ENCODE peak calls at places on chromosome 3, in seven cellular contexts. C is GM12878, L is B cell, P is tibial artery, W is endothelial cell of umbilical vein, E is brain microvascular endothelial cell, D is RWPE1. A is an unnamed sample.

GRCh38 chr3:69472093-69472492 is 86.2 kb upstream of the FRMD4B start:
- DNase-seq in C (no peak), L (no peak), P (no peak), W (no peak), E (no peak), D (no peak), A (no peak)

GRCh38 chr3:127384717-127385539 is 97.1 kb upstream of the PRR20G start:
- DNase-seq in C (no peak), L (no peak), P (peak; percentile 51), W (no peak), E (no peak), D (no peak), A (no peak)

GRCh38 chr3:189726277-189726676 is 95.1 kb downstream of the TP63 start:
- DNase-seq in C (no peak), L (no peak), P (no peak), W (no peak), E (no peak), D (peak; percentile 72), A (no peak)

GRCh38 chr3:44896449-44896848 is 22.0 kb downstream of the TGM4 start:
- DNase-seq in C (no peak), L (no peak), P (no peak), W (no peak), E (no peak), D (no peak), A (no peak)

GRCh38 chr3:20462723-20463122 is 276.7 kb upstream of the SGO1 start:
- DNase-seq in C (no peak), L (no peak), P (no peak), W (peak; percentile 77), E (peak; percentile 2), D (no peak), A (no peak)

GRCh38 chr3:66816110-66816761 is 181.9 kb upstream of the KBTBD8 start:
- DNase-seq in C (no peak), L (peak; percentile 39), P (no peak), W (peak; percentile 64), E (peak; percentile 43), D (peak; percentile 30), A (peak; percentile 14)

GRCh38 chr3:13002398-13003124 is 70.7 kb downstream of the IQSEC1 start:
- DNase-seq in C (peak; percentile 89), L (peak; percentile 60), P (no peak), W (no peak), E (no peak), D (no peak), A (no peak)

GRCh38 chr3:182792901-182793662 is at the start of gene ATP11B:
- DNase-seq in C (no peak), L (peak; percentile 90), P (peak; percentile 83), W (peak; percentile 79), E (peak; percentile 46), D (peak; percentile 86), A (peak; percentile 28)

GRCh38 chr3:16060358-16060852 is 114.1 kb upstream of the GALNT15 start:
- DNase-seq in C (no peak), L (no peak), P (peak; percentile 89), W (peak; percentile 82), E (peak; percentile 100), D (peak; percentile 80), A (peak; percentile 58)
- TF ChIP-seq CTCF in C (no peak), L (no peak), P (no peak), W (peak; percentile 45), E (peak; percentile 43), D (no peak), A (peak; percentile 51)

DNA sequence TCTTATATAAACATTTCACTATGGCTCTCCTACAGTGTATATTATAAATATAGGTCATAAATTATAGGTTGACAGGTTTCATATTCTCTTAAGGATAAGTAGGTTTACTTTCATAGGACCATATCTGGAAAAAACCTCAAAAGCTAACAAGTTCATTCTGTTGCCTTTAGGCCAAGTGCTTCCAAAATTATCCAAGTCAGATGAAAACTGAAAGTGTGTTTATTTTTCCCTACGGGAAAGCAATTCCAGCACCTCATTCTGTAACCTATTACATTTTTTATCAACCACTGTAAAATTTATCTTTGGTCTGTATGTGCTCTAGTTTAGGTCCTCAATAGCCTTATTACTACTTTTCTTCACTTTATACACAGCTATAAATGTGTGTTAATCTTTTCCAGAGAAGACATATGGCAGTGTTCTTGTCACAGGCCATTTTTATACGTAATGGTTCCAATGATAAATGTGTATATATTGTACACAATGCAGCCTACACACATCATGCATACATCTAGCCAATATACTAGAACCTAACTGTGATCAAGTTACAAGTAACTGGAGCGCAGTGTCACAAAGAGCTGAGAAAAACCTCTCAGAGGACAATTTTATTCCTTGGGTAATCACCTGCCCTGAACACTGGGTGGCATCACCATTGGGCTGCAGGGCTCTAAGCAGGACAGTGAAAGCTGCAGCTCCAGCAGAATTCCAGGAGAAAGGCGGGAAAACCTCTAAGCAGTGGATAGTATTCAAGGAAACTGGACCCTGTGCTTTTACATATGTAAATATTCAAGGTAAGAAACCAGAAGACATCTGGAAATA is 251.3 kb downstream of the CTNNB1 start:
- DNase-seq in C (no peak), L (no peak), P (no peak), W (no peak), E (no peak), D (no peak), A (no peak)
- TF ChIP-seq CTCF in C (no peak), L (no peak), P (no peak), W (no peak), E (peak; percentile 38), D (no peak), A (no peak)

GRCh38 chr3:171172070-171172469 is 145.6 kb upstream of the SLC2A2 start:
- DNase-seq in C (no peak), L (no peak), P (no peak), W (no peak), E (no peak), D (no peak), A (no peak)
- TF ChIP-seq CTCF in C (peak; percentile 29), L (no peak), P (no peak), W (no peak), E (peak; percentile 55), D (no peak), A (no peak)

DNA sequence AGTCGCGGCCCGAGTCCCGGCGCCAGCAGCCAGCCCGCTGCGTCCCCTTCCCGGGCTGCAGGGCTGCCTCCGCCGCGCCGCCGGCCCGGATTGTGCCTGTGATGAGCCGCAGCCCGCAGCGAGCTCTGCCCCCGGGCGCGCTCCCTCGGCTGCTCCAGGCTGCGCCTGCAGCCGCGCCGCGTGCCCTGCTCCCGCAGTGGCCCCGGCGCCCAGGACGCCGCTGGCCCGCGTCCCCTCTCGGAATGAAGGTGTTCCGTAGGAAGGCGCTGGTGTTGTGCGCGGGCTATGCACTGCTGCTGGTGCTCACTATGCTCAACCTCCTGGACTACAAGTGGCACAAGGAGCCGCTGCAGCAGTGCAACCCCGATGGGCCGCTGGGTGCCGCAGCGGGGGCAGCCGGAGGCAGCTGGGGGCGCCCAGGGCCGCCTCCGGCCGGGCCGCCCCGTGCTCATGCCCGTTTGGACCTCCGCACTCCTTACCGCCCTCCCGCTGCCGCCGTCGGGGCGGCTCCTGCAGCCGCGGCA is 1.2 kb downstream of the CHST2 start:
- DNase-seq in C (no peak), L (peak; percentile 74), P (no peak), W (peak; percentile 43), E (peak; percentile 33), D (peak; percentile 29), A (no peak)
- TF ChIP-seq CTCF in C (peak; percentile 58), L (peak; percentile 37), P (no peak), W (no peak), E (peak; percentile 35), D (peak; percentile 38), A (peak; percentile 4)

GRCh38 chr3:4720316-4721075 is 227.3 kb downstream of the ITPR1 start:
- DNase-seq in C (no peak), L (no peak), P (peak; percentile 86), W (peak; percentile 75), E (peak; percentile 77), D (peak; percentile 34), A (peak; percentile 58)
- TF ChIP-seq CTCF in C (peak; percentile 27), L (no peak), P (peak; percentile 46), W (peak; percentile 41), E (peak; percentile 63), D (peak; percentile 41), A (peak; percentile 27)

A was measured in tibial nerve.